ENCODE peak calls at places on chromosomes 3 and 15, in five cellular contexts. I is sigmoid colon, C is OCI-LY7, E is left ventricle myocardium inferior, V is osteocyte. R is an unnamed sample.

GRCh38 chr3:55569033-55569518 is 82.0 kb upstream of the WNT5A start:
- DNase-seq in I (no peak), C (no peak), E (no peak), V (no peak), R (no peak)

GRCh38 chr15:71262599-71262998 is 147.3 kb downstream of the THSD4 start:
- DNase-seq in I (no peak), C (no peak), E (no peak), V (no peak), R (no peak)

GRCh38 chr3:87307805-87308204 is 31.4 kb upstream of the POU1F1 start:
- DNase-seq in I (no peak), C (no peak), E (no peak), V (no peak), R (no peak)

GRCh38 chr3:52245322-52246263 is at the start of gene PPM1M:
- DNase-seq in I (peak), C (no peak), E (peak), V (no peak), R (peak)

GRCh38 chr3:178236555-178237277 is 299.5 kb upstream of the KCNMB2 start:
- DNase-seq in I (no peak), C (no peak), E (no peak), V (no peak), R (no peak)

GRCh38 chr3:65385805-65386204 is 652.9 kb downstream of the MAGI1 start:
- DNase-seq in I (no peak), C (no peak), E (no peak), V (no peak), R (no peak)

GRCh38 chr3:38574411-38575278 is 74.8 kb downstream of the SCN5A start:
- DNase-seq in I (peak), C (no peak), E (no peak), V (peak), R (no peak)

GRCh38 chr3:81442758-81443456 is 318.5 kb downstream of the GBE1 start:
- DNase-seq in I (no peak), C (no peak), E (no peak), V (no peak), R (no peak)

GRCh38 chr15:38605744-38606143 is 41.1 kb upstream of the RASGRP1 start:
- DNase-seq in I (no peak), C (no peak), E (no peak), V (no peak), R (no peak)

GRCh38 chr3:74415731-74416130 is 198.7 kb downstream of the CNTN3 start:
- DNase-seq in I (no peak), C (no peak), E (no peak), V (no peak), R (no peak)

GRCh38 chr3:191356586-191357439 is 26.5 kb upstream of the UTS2B start:
- DNase-seq in I (no peak), C (no peak), E (peak), V (no peak), R (peak)

GRCh38 chr3:175088981-175089380 is 229.8 kb downstream of the NAALADL2 start:
- DNase-seq in I (no peak), C (no peak), E (no peak), V (no peak), R (no peak)

GRCh38 chr3:35651888-35652287 is 12.6 kb downstream of the ARPP21 start:
- DNase-seq in I (no peak), C (no peak), E (no peak), V (no peak), R (no peak)

GRCh38 chr3:32960404-32961160 is 9.1 kb downstream of the CCR4 start:
- DNase-seq in I (no peak), C (no peak), E (no peak), V (no peak), R (no peak)

GRCh38 chr15:78938608-78939488 is 6.0 kb downstream of the CTSH start:
- DNase-seq in I (no peak), C (peak), E (no peak), V (no peak), R (no peak)

GRCh38 chr3:170477395-170477794 is 58.7 kb downstream of the CLDN11 start:
- DNase-seq in I (no peak), C (no peak), E (no peak), V (no peak), R (no peak)

GRCh38 chr3:122929188-122929465 is 98.4 kb downstream of the SEMA5B start:
- DNase-seq in I (peak), C (no peak), E (no peak), V (no peak), R (no peak)

GRCh38 chr3:103614719-103615118 is 1179.9 kb downstream of the ZPLD1 start:
- DNase-seq in I (no peak), C (no peak), E (no peak), V (no peak), R (no peak)

GRCh38 chr3:151564261-151564660 is 103.4 kb upstream of the IGSF10 start:
- DNase-seq in I (no peak), C (no peak), E (no peak), V (no peak), R (no peak)

GRCh38 chr3:32154180-32154579 is 47.8 kb downstream of the GPD1L start:
- DNase-seq in I (no peak), C (peak), E (no peak), V (no peak), R (no peak)

GRCh38 chr15:100457201-100457600 is 71.5 kb downstream of the CERS3 start:
- DNase-seq in I (no peak), C (no peak), E (no peak), V (no peak), R (no peak)

GRCh38 chr3:13525827-13526625 is 22.9 kb upstream of the FBLN2 start:
- DNase-seq in I (no peak), C (no peak), E (peak), V (no peak), R (peak)

GRCh38 chr3:14133876-14134275 is 9.0 kb downstream of the TMEM43 start:
- DNase-seq in I (no peak), C (no peak), E (no peak), V (no peak), R (no peak)

GRCh38 chr3:157329541-157329940 is 107.1 kb upstream of the PTX3 start:
- DNase-seq in I (no peak), C (no peak), E (no peak), V (no peak), R (no peak)

GRCh38 chr3:157327837-157328236 is 108.8 kb upstream of the PTX3 start:
- DNase-seq in I (no peak), C (no peak), E (no peak), V (no peak), R (no peak)

GRCh38 chr3:157330206-157330605 is 106.4 kb upstream of the PTX3 start:
- DNase-seq in I (no peak), C (no peak), E (no peak), V (no peak), R (no peak)

GRCh38 chr3:157327018-157327417 is 109.6 kb upstream of the PTX3 start:
- DNase-seq in I (no peak), C (no peak), E (no peak), V (no peak), R (no peak)
- TF ChIP-seq CTCF in I (no peak), C (no peak), E (no peak), V (no peak), R (peak)

GRCh38 chr3:20576228-20576627 is 390.2 kb upstream of the SGO1 start:
- DNase-seq in I (no peak), C (no peak), E (no peak), V (no peak), R (no peak)
- TF ChIP-seq CTCF in I (no peak), C (no peak), E (no peak), V (no peak), R (no peak)

DNA sequence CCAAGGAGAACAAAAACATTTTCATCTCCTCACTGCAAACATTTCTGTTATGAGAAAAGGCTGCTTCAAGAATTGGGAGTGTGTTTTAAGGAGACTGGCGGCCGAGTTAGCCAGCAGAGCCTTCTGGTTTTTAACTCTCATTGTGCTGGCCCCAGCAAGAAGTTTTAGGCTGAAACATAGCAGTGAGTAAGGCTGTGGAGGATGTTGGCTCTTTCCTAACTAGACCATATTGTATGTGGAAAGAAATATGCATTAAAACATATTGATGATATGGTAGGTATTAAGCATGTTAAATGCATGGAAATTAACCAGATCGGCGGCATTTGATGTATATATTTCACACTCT is 90.7 kb downstream of the TIGIT start:
- DNase-seq in I (no peak), C (no peak), E (no peak), V (no peak), R (no peak)
- TF ChIP-seq CTCF in I (no peak), C (no peak), E (no peak), V (no peak), R (no peak)

DNA sequence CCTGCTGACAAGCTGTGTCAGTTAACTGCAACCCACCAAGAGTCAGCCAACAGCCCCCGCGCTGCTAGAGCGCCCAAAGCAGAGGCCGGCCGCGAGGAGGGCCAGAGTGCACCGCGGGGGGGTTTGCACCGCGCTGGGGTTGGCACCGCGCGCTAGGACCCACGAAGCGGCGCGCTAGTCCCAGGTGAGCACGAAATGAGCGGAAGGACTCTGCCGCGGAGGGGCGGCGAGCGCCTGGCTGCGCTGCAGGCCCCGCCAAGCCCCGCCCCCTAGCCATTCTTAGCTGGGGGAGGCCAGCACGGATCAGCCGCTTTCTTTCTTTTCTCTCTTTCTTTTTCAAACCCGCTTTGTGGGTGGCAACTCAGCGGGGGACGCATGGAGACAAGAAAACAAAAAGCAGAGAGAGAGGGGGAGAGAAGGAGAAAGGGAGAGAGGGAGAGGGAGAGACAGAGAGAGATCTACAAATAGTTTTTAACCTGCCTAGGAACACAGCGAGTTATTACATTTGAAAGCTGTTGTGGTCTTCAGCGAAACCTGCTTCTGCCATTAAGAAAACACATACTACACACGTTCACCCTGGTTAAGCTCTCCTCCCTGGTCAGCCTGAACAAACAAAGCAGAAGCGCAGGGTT is 6.9 kb upstream of the FOXB1 start:
- DNase-seq in I (no peak), C (no peak), E (no peak), V (no peak), R (no peak)
- TF ChIP-seq CTCF in I (no peak), C (no peak), E (no peak), V (no peak), R (no peak)

DNA sequence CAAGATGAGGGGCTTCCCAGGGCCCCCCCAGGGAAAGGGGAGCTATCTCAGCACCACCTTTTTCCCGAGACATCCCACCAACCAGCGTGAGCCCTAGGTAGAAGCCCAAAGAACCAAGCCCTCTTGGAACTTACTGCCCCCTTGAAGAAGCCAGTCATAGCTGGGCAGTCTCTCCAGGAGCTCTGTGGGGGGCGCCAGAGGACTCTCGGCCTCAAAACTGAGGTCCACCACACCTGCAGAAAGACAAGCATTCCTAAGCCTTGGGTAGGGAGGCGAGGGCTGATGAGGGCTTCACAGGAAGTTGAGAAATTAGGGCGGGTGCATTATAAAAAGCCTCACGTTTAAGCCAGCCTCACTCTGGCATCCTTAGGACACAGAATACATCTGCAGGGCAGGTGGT is 9.0 kb downstream of the SSUH2 start:
- DNase-seq in I (no peak), C (peak), E (no peak), V (no peak), R (no peak)
- TF ChIP-seq CTCF in I (no peak), C (peak), E (no peak), V (no peak), R (peak)

GRCh38 chr15:56653787-56654186 is 79.5 kb downstream of the ZNF280D start:
- DNase-seq in I (no peak), C (no peak), E (no peak), V (no peak), R (no peak)
- TF ChIP-seq CTCF in I (no peak), C (no peak), E (no peak), V (no peak), R (no peak)

R was measured in chondrocyte.